ENCODE peak calls at places on chromosomes 16 and 17, in ten cellular contexts. B is neural progenitor cell; Y is AG10803; K is fibroblast of villous mesenchyme; M is GM12865; U is CD8-positive, alpha-beta T cell; I is dorsolateral prefrontal cortex; W is stomach; O is mucosa of descending colon; D is keratinocyte. R is an unnamed sample.

GRCh38 chr16:2428051-2428786 is 1.0 kb upstream of the CCNF start:
- DNase-seq in B (peak; percentile 64), Y (no peak), K (peak; percentile 26), M (peak; percentile 75), U (peak; percentile 55), I (no peak), W (peak; percentile 40), O (peak; percentile 71), D (no peak), R (no peak)

GRCh38 chr16:72990003-72990521 is 57.9 kb downstream of the ZFHX3 start:
- DNase-seq in B (peak; percentile 45), Y (peak; percentile 87), K (peak; percentile 56), M (no peak), U (no peak), I (no peak), W (peak; percentile 61), O (no peak), D (peak; percentile 71), R (peak; percentile 43)

GRCh38 chr17:50468120-50469004 is at the start of gene CHAD:
- DNase-seq in B (peak; percentile 54), Y (no peak), K (no peak), M (no peak), U (no peak), I (peak; percentile 74), W (no peak), O (no peak), D (no peak), R (no peak)

GRCh38 chr16:324451-325334 is 27.8 kb downstream of the AXIN1 start:
- DNase-seq in B (no peak), Y (no peak), K (no peak), M (peak; percentile 70), U (peak; percentile 78), I (no peak), W (no peak), O (peak; percentile 75), D (no peak), R (no peak)

GRCh38 chr17:77501101-77501566 is 360.4 kb downstream of the SEC14L1 start:
- DNase-seq in B (peak; percentile 54), Y (no peak), K (no peak), M (peak; percentile 41), U (peak; percentile 56), I (no peak), W (no peak), O (no peak), D (no peak), R (no peak)

GRCh38 chr16:71658771-71659170 is 32.8 kb downstream of the MARVELD3 start:
- DNase-seq in B (no peak), Y (no peak), K (no peak), M (peak; percentile 37), U (no peak), I (no peak), W (no peak), O (no peak), D (no peak), R (no peak)

GRCh38 chr17:28365487-28365886 is 488 bp upstream of the SEBOX start:
- DNase-seq in B (no peak), Y (no peak), K (no peak), M (no peak), U (no peak), I (no peak), W (no peak), O (no peak), D (no peak), R (no peak)

GRCh38 chr17:29929006-29929543 is 953 bp downstream of the SSH2 start:
- DNase-seq in B (peak; percentile 35), Y (no peak), K (peak; percentile 42), M (peak; percentile 51), U (no peak), I (peak; percentile 36), W (peak; percentile 43), O (peak; percentile 50), D (no peak), R (no peak)

GRCh38 chr17:81371910-81372760 is 23.1 kb upstream of the BAHCC1 start:
- DNase-seq in B (peak; percentile 69), Y (peak; percentile 54), K (peak; percentile 56), M (no peak), U (no peak), I (no peak), W (no peak), O (peak; percentile 37), D (no peak), R (no peak)

GRCh38 chr16:65268331-65268730 is 146.5 kb upstream of the CDH11 start:
- DNase-seq in B (no peak), Y (no peak), K (no peak), M (no peak), U (no peak), I (no peak), W (no peak), O (no peak), D (no peak), R (no peak)

GRCh38 chr17:17322516-17323510 is 19.6 kb downstream of the NT5M start:
- DNase-seq in B (no peak), Y (no peak), K (no peak), M (no peak), U (no peak), I (no peak), W (peak; percentile 18), O (no peak), D (no peak), R (no peak)

GRCh38 chr16:590165-590874 is 454 bp downstream of the RAB40C start:
- DNase-seq in B (peak; percentile 64), Y (peak; percentile 50), K (peak; percentile 69), M (no peak), U (no peak), I (no peak), W (peak; percentile 50), O (no peak), D (no peak), R (no peak)

GRCh38 chr17:8632087-8632486 is 1.6 kb upstream of the MYH10 start:
- DNase-seq in B (peak; percentile 36), Y (no peak), K (no peak), M (no peak), U (no peak), I (no peak), W (no peak), O (no peak), D (no peak), R (no peak)

GRCh38 chr17:57682667-57683066 is 62.4 kb downstream of the CCDC182 start:
- DNase-seq in B (no peak), Y (no peak), K (no peak), M (no peak), U (peak; percentile 42), I (no peak), W (no peak), O (no peak), D (no peak), R (no peak)

GRCh38 chr16:58515871-58516767 is 802 bp downstream of the SETD6 start:
- DNase-seq in B (peak; percentile 66), Y (no peak), K (no peak), M (peak; percentile 67), U (peak; percentile 61), I (peak; percentile 24), W (peak; percentile 70), O (peak; percentile 80), D (no peak), R (no peak)

DNA sequence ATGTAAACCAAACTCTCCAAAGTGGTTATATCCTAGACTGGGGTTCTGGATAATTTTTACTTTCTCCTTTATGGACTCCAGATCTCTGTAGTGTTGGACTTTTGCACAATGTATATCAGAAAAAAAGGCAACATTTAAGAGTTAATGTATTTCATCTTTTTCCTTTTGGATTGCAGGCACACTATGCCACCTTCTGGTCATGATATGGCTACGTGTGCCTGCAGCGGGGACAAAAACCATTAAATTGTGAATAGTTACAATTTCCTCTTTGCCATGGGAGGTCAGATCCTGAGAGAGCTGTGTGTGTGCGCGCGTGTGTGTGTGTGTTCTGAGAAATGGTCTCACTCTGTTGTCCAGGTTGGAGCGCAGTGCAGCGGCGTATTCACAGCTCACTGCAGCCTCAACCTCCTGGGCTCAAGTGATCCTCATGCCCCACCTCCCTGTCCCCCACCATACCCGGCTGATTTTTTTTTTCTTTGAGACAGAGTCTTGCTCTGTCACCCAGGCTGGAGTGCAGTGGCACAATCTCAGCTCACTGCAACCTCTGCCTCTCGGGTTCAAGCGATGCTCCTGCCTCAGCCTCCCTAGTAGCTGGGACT is 4.3 kb upstream of the SGF29 start:
- DNase-seq in B (no peak), Y (peak; percentile 47), K (peak; percentile 54), M (peak; percentile 46), U (no peak), I (no peak), W (no peak), O (no peak), D (no peak), R (no peak)
- H3K4me3 ChIP-seq in B (no peak overlapping the region), Y (no peak overlapping the region), K (no peak overlapping the region), M (no peak overlapping the region), U (no peak overlapping the region), I (no peak overlapping the region), W (no peak overlapping the region), O (no peak overlapping the region), D (no peak overlapping the region), R (no peak overlapping the region)

GRCh38 chr16:84886536-84887090 is 66.8 kb downstream of the CRISPLD2 start:
- DNase-seq in B (no peak), Y (no peak), K (no peak), M (no peak), U (no peak), I (no peak), W (no peak), O (no peak), D (no peak), R (no peak)
- TF ChIP-seq CTCF in B (no peak), Y (no peak), K (no peak), M (no peak), U (no peak), I (no peak), W (no peak), O (no peak), D (no peak), R (no peak)

DNA sequence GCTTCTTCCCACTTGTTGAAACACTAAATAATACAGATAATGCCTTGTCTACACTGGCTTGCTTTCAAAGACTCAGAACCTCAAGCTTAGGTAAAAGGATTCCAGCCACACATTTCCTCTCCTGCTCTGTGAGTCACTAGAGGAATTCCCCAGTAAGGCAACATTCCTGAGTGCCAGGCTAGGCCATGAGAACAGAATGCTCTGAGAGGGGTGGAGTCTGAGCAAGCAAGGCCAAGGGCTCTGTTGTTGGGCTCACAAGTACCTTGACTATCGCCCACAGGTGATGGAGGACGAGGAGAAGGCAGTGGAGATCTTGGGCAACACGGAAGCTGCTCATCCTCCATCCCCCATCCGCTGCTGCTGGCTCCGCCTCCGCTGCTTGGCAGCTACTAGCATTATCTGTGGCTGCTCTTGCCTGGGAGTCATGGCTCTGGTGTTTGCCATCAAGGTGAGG is 6.7 kb upstream of the PHKG2 start:
- DNase-seq in B (no peak), Y (peak; percentile 83), K (peak; percentile 62), M (no peak), U (no peak), I (no peak), W (peak; percentile 72), O (peak; percentile 66), D (peak; percentile 99), R (peak; percentile 61)
- H3K4me3 ChIP-seq in B (no peak overlapping the region), Y (no peak overlapping the region), K (no peak overlapping the region), M (no peak overlapping the region), U (no peak overlapping the region), I (no peak overlapping the region), W (no peak overlapping the region), O (no peak overlapping the region), D (peak overlapping the region; percentile 79), R (no peak overlapping the region)

DNA sequence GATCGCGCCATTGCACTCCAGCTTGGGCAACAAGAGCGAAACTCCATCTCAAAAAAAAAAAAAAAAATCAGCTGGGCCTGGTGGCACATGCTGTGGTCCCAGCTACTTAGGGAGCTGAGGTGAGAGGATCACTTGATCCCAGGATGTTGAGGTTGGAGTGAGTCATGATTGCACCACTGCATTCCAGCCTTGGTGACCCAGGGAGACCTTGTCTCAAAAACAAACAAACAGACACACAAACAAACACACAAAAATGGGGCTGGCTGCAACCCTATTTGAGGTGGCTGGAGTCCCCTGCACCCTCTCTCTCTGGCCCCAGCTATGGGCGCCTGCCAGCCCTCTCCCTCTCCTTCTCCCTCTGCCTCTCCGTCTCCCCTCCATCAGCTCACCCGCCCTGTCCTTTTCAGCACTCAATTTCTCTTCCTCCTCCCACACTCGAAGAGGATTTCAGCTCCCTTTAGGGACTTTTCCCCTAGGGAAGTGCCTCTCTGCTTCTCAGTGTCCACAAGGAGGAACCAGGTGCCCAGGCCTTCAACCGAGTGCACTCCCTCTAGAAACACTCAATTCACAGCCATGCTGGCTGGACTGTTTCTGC is 17.5 kb upstream of the TFAP4 start:
- DNase-seq in B (no peak), Y (peak; percentile 92), K (peak; percentile 94), M (no peak), U (no peak), I (no peak), W (no peak), O (no peak), D (no peak), R (no peak)
- TF ChIP-seq CTCF in B (no peak), Y (peak; percentile 44), K (peak; percentile 63), M (no peak), U (no peak), I (no peak), W (no peak), O (no peak), D (peak; percentile 9), R (peak; percentile 37)

R was measured in HFF-Myc.